ENCODE peak calls at places on chromosomes 13 and 19, in ten cellular contexts. O, B, M, I, Y, P, U, R, C and Z are unnamed samples.

GRCh38 chr19:13974073-13974472 is 21.8 kb downstream of the DCAF15 start:
- DNase-seq in O (peak; percentile 73), B (no peak), M (no peak), I (no peak), Y (no peak), P (no peak), U (no peak), R (peak; percentile 99), C (no peak), Z (peak; percentile 98)

GRCh38 chr19:12244370-12244769 is 50.3 kb downstream of the ZNF44 start:
- DNase-seq in O (no peak), B (no peak), M (no peak), I (no peak), Y (no peak), P (no peak), U (no peak), R (no peak), C (no peak), Z (peak; percentile 12)

GRCh38 chr19:29663861-29664752 is 1.2 kb upstream of the PLEKHF1 start:
- DNase-seq in O (no peak), B (no peak), M (no peak), I (no peak), Y (no peak), P (peak; percentile 21), U (no peak), R (no peak), C (no peak), Z (no peak)

GRCh38 chr19:31352782-31353651 is 3.8 kb upstream of the TSHZ3 start:
- DNase-seq in O (no peak), B (no peak), M (no peak), I (no peak), Y (no peak), P (no peak), U (no peak), R (no peak), C (no peak), Z (no peak)

GRCh38 chr19:17391371-17392151 is 2.4 kb downstream of the CCDC194 start:
- DNase-seq in O (no peak), B (peak; percentile 45), M (no peak), I (no peak), Y (no peak), P (no peak), U (no peak), R (no peak), C (no peak), Z (no peak)

GRCh38 chr19:24033962-24034342 is 53.0 kb upstream of the ZNF254 start:
- DNase-seq in O (peak; percentile 72), B (peak; percentile 14), M (peak; percentile 9), I (peak; percentile 20), Y (no peak), P (peak; percentile 70), U (no peak), R (peak; percentile 49), C (no peak), Z (peak; percentile 71)

GRCh38 chr13:45851171-45851889 is at the start of gene SIAH3:
- DNase-seq in O (no peak), B (no peak), M (peak; percentile 21), I (no peak), Y (no peak), P (peak; percentile 19), U (no peak), R (peak; percentile 70), C (no peak), Z (peak; percentile 8)

GRCh38 chr19:2715470-2716274 is 5.5 kb downstream of the DIRAS1 start:
- DNase-seq in O (no peak), B (no peak), M (no peak), I (no peak), Y (no peak), P (no peak), U (no peak), R (no peak), C (no peak), Z (no peak)

GRCh38 chr13:97506511-97506910 is 72.5 kb downstream of the RAP2A start:
- DNase-seq in O (no peak), B (no peak), M (no peak), I (no peak), Y (no peak), P (peak; percentile 27), U (no peak), R (no peak), C (no peak), Z (peak; percentile 39)

GRCh38 chr19:28468701-28469459 is 744.1 kb downstream of the UQCRFS1 start:
- DNase-seq in O (peak; percentile 74), B (no peak), M (no peak), I (no peak), Y (no peak), P (peak; percentile 51), U (no peak), R (no peak), C (peak; percentile 66), Z (peak; percentile 7)

GRCh38 chr13:40534456-40534855 is 132.0 kb downstream of the FOXO1 start:
- DNase-seq in O (no peak), B (no peak), M (no peak), I (no peak), Y (no peak), P (no peak), U (no peak), R (no peak), C (no peak), Z (no peak)

GRCh38 chr13:33606692-33607091 is 211.3 kb upstream of the RFC3 start:
- DNase-seq in O (no peak), B (no peak), M (peak; percentile 64), I (peak; percentile 18), Y (no peak), P (no peak), U (no peak), R (no peak), C (no peak), Z (peak; percentile 59)

GRCh38 chr13:33089311-33089710 is 73.1 kb downstream of the KL start:
- DNase-seq in O (no peak), B (no peak), M (no peak), I (no peak), Y (no peak), P (no peak), U (no peak), R (no peak), C (no peak), Z (peak; percentile 78)

GRCh38 chr19:16628984-16629691 is 1.1 kb upstream of the MED26 start:
- DNase-seq in O (no peak), B (no peak), M (no peak), I (no peak), Y (no peak), P (peak; percentile 72), U (no peak), R (peak; percentile 80), C (no peak), Z (peak; percentile 63)

GRCh38 chr13:28486144-28486543 is 8.8 kb downstream of the FLT1 start:
- DNase-seq in O (no peak), B (no peak), M (no peak), I (no peak), Y (no peak), P (no peak), U (no peak), R (no peak), C (no peak), Z (no peak)

GRCh38 chr19:44648536-44649370 is 5.0 kb downstream of the PVR start:
- DNase-seq in O (peak; percentile 1), B (no peak), M (no peak), I (no peak), Y (no peak), P (peak; percentile 88), U (no peak), R (no peak), C (no peak), Z (no peak)

GRCh38 chr19:6730153-6730804 is 7.1 kb downstream of the GPR108 start:
- DNase-seq in O (peak; percentile 94), B (no peak), M (peak; percentile 3), I (no peak), Y (no peak), P (no peak), U (no peak), R (no peak), C (peak; percentile 93), Z (no peak)

GRCh38 chr19:17777840-17778620 is 16.9 kb upstream of the B3GNT3 start:
- DNase-seq in O (peak; percentile 80), B (peak; percentile 12), M (no peak), I (peak; percentile 50), Y (no peak), P (peak; percentile 20), U (no peak), R (no peak), C (peak; percentile 73), Z (peak; percentile 58)

GRCh38 chr19:38985262-38985661 is 9.7 kb upstream of the FBXO17 start:
- DNase-seq in O (no peak), B (no peak), M (no peak), I (no peak), Y (no peak), P (no peak), U (no peak), R (no peak), C (no peak), Z (no peak)

GRCh38 chr13:80082396-80083096 is 258.4 kb downstream of the SPRY2 start:
- DNase-seq in O (no peak), B (no peak), M (no peak), I (no peak), Y (no peak), P (peak; percentile 40), U (no peak), R (no peak), C (no peak), Z (no peak)

GRCh38 chr19:6416658-6417405 is 7.8 kb downstream of the KHSRP start:
- DNase-seq in O (no peak), B (no peak), M (no peak), I (no peak), Y (no peak), P (no peak), U (no peak), R (no peak), C (no peak), Z (no peak)

GRCh38 chr13:48908381-48909087 is 67.2 kb upstream of the FNDC3A start:
- DNase-seq in O (no peak), B (no peak), M (no peak), I (no peak), Y (no peak), P (peak; percentile 48), U (no peak), R (no peak), C (no peak), Z (no peak)

GRCh38 chr13:34931572-34931971 is 10.5 kb upstream of the NBEA start:
- DNase-seq in O (no peak), B (no peak), M (no peak), I (no peak), Y (peak; percentile 11), P (peak; percentile 14), U (no peak), R (no peak), C (no peak), Z (no peak)

GRCh38 chr19:13156968-13157882 is 7.0 kb downstream of the IER2 start:
- DNase-seq in O (no peak), B (no peak), M (no peak), I (no peak), Y (no peak), P (peak; percentile 42), U (no peak), R (no peak), C (no peak), Z (no peak)

GRCh38 chr19:53160350-53160749 is 1.5 kb upstream of the ZNF347 start:
- DNase-seq in O (no peak), B (no peak), M (no peak), I (no peak), Y (no peak), P (no peak), U (no peak), R (no peak), C (no peak), Z (no peak)